ENCODE peak calls at places on chromosomes 1 and 21, in seven cellular contexts. G is HCEC 1CT; Z is activated CD8-positive, alpha-beta memory T cell treated with anti-CD3 and anti-CD28 coated beads for 4 hours; U is cardiac fibroblast; Y is stimulated activated CD4-positive, alpha-beta T cell treated with anti-CD3 and anti-CD28 coated beads, Interleukin-1b, Interleukin-23, amount 100 ng/mL, for 48 hours; L is GM12891; X is HTR-8/SVneo. J is an unnamed sample.

GRCh38 chr1:180842482-180842881 is 70.2 kb upstream of the KIAA1614 start:
- DNase-seq in G (no peak), Z (no peak), U (no peak), Y (no peak), L (no peak), X (no peak), J (no peak)

GRCh38 chr1:52602328-52603300 is at the start of gene GPX7:
- DNase-seq in G (no peak), Z (peak), U (peak), Y (peak), L (peak), X (no peak), J (peak)

GRCh38 chr1:165896277-165896676 is 68.9 kb downstream of the UCK2 start:
- DNase-seq in G (peak), Z (no peak), U (peak), Y (no peak), L (no peak), X (peak), J (no peak)

GRCh38 chr1:15724949-15725880 is 10.8 kb upstream of the SLC25A34 start:
- DNase-seq in G (no peak), Z (no peak), U (no peak), Y (no peak), L (no peak), X (no peak), J (peak)

GRCh38 chr1:154899041-154899440 is 29.0 kb upstream of the KCNN3 start:
- DNase-seq in G (no peak), Z (no peak), U (no peak), Y (no peak), L (no peak), X (no peak), J (no peak)

GRCh38 chr1:70327306-70328076 is 27.0 kb downstream of the ANKRD13C start:
- DNase-seq in G (no peak), Z (no peak), U (peak), Y (no peak), L (no peak), X (no peak), J (no peak)

GRCh38 chr21:42570362-42570761 is 56.7 kb downstream of the SLC37A1 start:
- DNase-seq in G (no peak), Z (no peak), U (no peak), Y (no peak), L (no peak), X (no peak), J (no peak)

GRCh38 chr1:243286409-243287127 is 30.7 kb downstream of the SDCCAG8 start:
- DNase-seq in G (peak), Z (no peak), U (peak), Y (no peak), L (no peak), X (no peak), J (no peak)

GRCh38 chr1:192786617-192787016 is 22.2 kb upstream of the RGS2 start:
- DNase-seq in G (no peak), Z (no peak), U (no peak), Y (no peak), L (no peak), X (no peak), J (no peak)

GRCh38 chr1:13583964-13584791 is 546 bp downstream of the PDPN start:
- DNase-seq in G (peak), Z (no peak), U (peak), Y (no peak), L (no peak), X (peak), J (no peak)

GRCh38 chr1:41773144-41773571 is 145.6 kb downstream of the HIVEP3 start:
- DNase-seq in G (no peak), Z (no peak), U (peak), Y (no peak), L (no peak), X (no peak), J (no peak)

GRCh38 chr1:216310776-216311175 is 112.5 kb downstream of the USH2A start:
- DNase-seq in G (peak), Z (no peak), U (peak), Y (no peak), L (no peak), X (no peak), J (peak)

GRCh38 chr1:88678405-88678804 is 5.7 kb upstream of the PKN2 start:
- DNase-seq in G (no peak), Z (no peak), U (no peak), Y (no peak), L (no peak), X (no peak), J (no peak)

GRCh38 chr1:170619167-170620030 is 44.5 kb upstream of the PRRX1 start:
- DNase-seq in G (peak), Z (no peak), U (peak), Y (no peak), L (no peak), X (no peak), J (no peak)

GRCh38 chr1:240128361-240128760 is 36.7 kb downstream of the FMN2 start:
- DNase-seq in G (no peak), Z (no peak), U (no peak), Y (no peak), L (no peak), X (no peak), J (no peak)

GRCh38 chr1:112322983-112323678 is 72.9 kb upstream of the CTTNBP2NL start:
- DNase-seq in G (no peak), Z (no peak), U (no peak), Y (no peak), L (no peak), X (no peak), J (no peak)

GRCh38 chr1:87024936-87025537 is 110.6 kb downstream of the HS2ST1 start:
- DNase-seq in G (peak), Z (no peak), U (peak), Y (no peak), L (no peak), X (peak), J (peak)

GRCh38 chr1:156475568-156476500 is 24.7 kb downstream of the MEF2D start:
- DNase-seq in G (peak), Z (no peak), U (peak), Y (no peak), L (no peak), X (no peak), J (no peak)

GRCh38 chr1:36203554-36204346 is 20.5 kb upstream of the THRAP3 start:
- DNase-seq in G (peak), Z (no peak), U (peak), Y (no peak), L (no peak), X (peak), J (no peak)

GRCh38 chr1:119815361-119815760 is 4.1 kb upstream of the REG4 start:
- DNase-seq in G (peak), Z (no peak), U (peak), Y (no peak), L (no peak), X (no peak), J (no peak)

GRCh38 chr1:227489572-227489971 is 73.8 kb upstream of the ZNF678 start:
- DNase-seq in G (no peak), Z (no peak), U (no peak), Y (no peak), L (no peak), X (no peak), J (no peak)

GRCh38 chr1:109788695-109789521 is 25.2 kb upstream of the EPS8L3 start:
- DNase-seq in G (no peak), Z (no peak), U (no peak), Y (no peak), L (peak), X (no peak), J (no peak)

GRCh38 chr1:30523055-30524020 is 200.0 kb downstream of the MATN1 start:
- DNase-seq in G (peak), Z (no peak), U (peak), Y (no peak), L (no peak), X (peak), J (no peak)

GRCh38 chr1:157326173-157326859 is 188.1 kb upstream of the ETV3 start:
- DNase-seq in G (no peak), Z (no peak), U (no peak), Y (no peak), L (no peak), X (no peak), J (no peak)

GRCh38 chr1:27365372-27366112 is 1.2 kb downstream of the MAP3K6 start:
- DNase-seq in G (peak), Z (peak), U (peak), Y (peak), L (peak), X (peak), J (peak)

GRCh38 chr21:42543106-42543847 is 29.6 kb downstream of the SLC37A1 start:
- DNase-seq in G (no peak), Z (no peak), U (no peak), Y (no peak), L (no peak), X (no peak), J (no peak)

GRCh38 chr1:24704411-24705259 is 40.6 kb upstream of the CLIC4 start:
- DNase-seq in G (peak), Z (no peak), U (peak), Y (no peak), L (no peak), X (no peak), J (no peak)

GRCh38 chr1:27342391-27342777 is 562 bp downstream of the SYTL1 start:
- DNase-seq in G (no peak), Z (no peak), U (no peak), Y (peak), L (no peak), X (no peak), J (no peak)

GRCh38 chr1:21451981-21452411 is 12.1 kb downstream of the NBPF3 start:
- DNase-seq in G (no peak), Z (no peak), U (no peak), Y (no peak), L (no peak), X (no peak), J (no peak)

GRCh38 chr1:26349196-26349885 is 4.6 kb downstream of the CRYBG2 start:
- DNase-seq in G (peak), Z (no peak), U (peak), Y (no peak), L (no peak), X (peak), J (peak)

GRCh38 chr1:52157582-52157981 is 15.7 kb downstream of the ZFYVE9 start:
- DNase-seq in G (peak), Z (no peak), U (peak), Y (no peak), L (no peak), X (no peak), J (no peak)